ENCODE peak calls at places on chromosomes 2 and 18, in ten cellular contexts. J, T, Y, U, L, R, S, X, K and O are unnamed samples.

GRCh38 chr18:48263913-48264506 is 145.2 kb downstream of the ZBTB7C start:
- DNase-seq in L (no peak), X (no peak), T (no peak), J (no peak), Y (no peak), U (peak), K (no peak), R (no peak), S (no peak), O (no peak)

GRCh38 chr18:9103488-9103887 is 989 bp downstream of the NDUFV2 start:
- DNase-seq in T (no peak), S (no peak), L (no peak), Y (peak), K (peak), U (no peak), R (peak), J (no peak), X (no peak), O (no peak)

GRCh38 chr18:57909620-57910019 is 106.5 kb upstream of the ATP8B1 start:
- DNase-seq in J (no peak), X (no peak), L (no peak), Y (no peak), S (no peak), T (no peak), U (peak), R (no peak), K (peak), O (no peak)

GRCh38 chr2:49914281-49914680 is 760.0 kb upstream of the FSHR start:
- DNase-seq in Y (peak), S (no peak), K (no peak), U (peak), T (no peak), R (peak), J (no peak), L (no peak), X (no peak), O (no peak)

GRCh38 chr2:197857708-197858107 is 53.3 kb downstream of the PLCL1 start:
- DNase-seq in X (no peak), L (no peak), J (no peak), U (no peak), R (no peak), Y (no peak), S (no peak), T (no peak), K (no peak), O (no peak)

GRCh38 chr2:63301481-63301880 is 250.9 kb downstream of the OTX1 start:
- DNase-seq in X (peak), Y (no peak), U (no peak), T (no peak), R (no peak), S (no peak), K (peak), L (no peak), J (no peak), O (no peak)

GRCh38 chr18:2932247-2933181 is 80.4 kb downstream of the LPIN2 start:
- DNase-seq in Y (peak), J (no peak), X (peak), U (peak), T (no peak), S (peak), R (peak), K (peak), L (no peak), O (no peak)

GRCh38 chr2:191638079-191638801 is 39.7 kb upstream of the NABP1 start:
- DNase-seq in S (no peak), T (no peak), J (no peak), U (peak), Y (peak), R (peak), X (no peak), K (no peak), L (no peak), O (no peak)

GRCh38 chr2:10028988-10029874 is 14.1 kb upstream of the KLF11 start:
- DNase-seq in Y (no peak), U (peak), L (peak), R (no peak), J (no peak), X (no peak), T (no peak), S (no peak), K (peak), O (no peak)

GRCh38 chr2:151379191-151379590 is 21.8 kb downstream of the TNFAIP6 start:
- DNase-seq in L (no peak), S (no peak), J (no peak), Y (no peak), U (peak), X (no peak), R (no peak), K (peak), T (no peak), O (no peak)

GRCh38 chr18:49561377-49562193 is at the start of gene LIPG:
- DNase-seq in Y (no peak), U (peak), X (peak), R (peak), K (peak), T (no peak), L (no peak), J (no peak), S (no peak), O (no peak)

GRCh38 chr2:128362889-128363228 is 44.2 kb upstream of the HS6ST1 start:
- DNase-seq in R (no peak), Y (peak), L (no peak), K (peak), S (no peak), J (no peak), T (no peak), X (no peak), U (no peak), O (no peak)

GRCh38 chr2:234488913-234489451 is 7.9 kb downstream of the ARL4C start:
- DNase-seq in K (no peak), J (no peak), S (no peak), R (no peak), U (no peak), L (no peak), T (no peak), Y (no peak), X (no peak), O (no peak)

GRCh38 chr2:119469661-119470297 is 38.1 kb downstream of the TMEM37 start:
- DNase-seq in J (no peak), Y (no peak), K (no peak), X (no peak), T (no peak), S (no peak), R (no peak), L (no peak), U (no peak), O (no peak)

GRCh38 chr18:10351221-10351795 is 103.1 kb upstream of the APCDD1 start:
- DNase-seq in R (no peak), S (no peak), L (no peak), T (no peak), X (no peak), K (no peak), Y (peak), U (no peak), J (no peak), O (no peak)

GRCh38 chr18:66046025-66046602 is 295.3 kb downstream of the CDH7 start:
- DNase-seq in T (no peak), R (no peak), S (no peak), L (no peak), U (no peak), J (no peak), X (no peak), K (no peak), Y (no peak), O (no peak)

GRCh38 chr2:8681786-8682692 is at the start of gene ID2:
- DNase-seq in R (peak), J (peak), L (peak), T (peak), Y (peak), S (peak), X (peak), K (peak), U (peak), O (peak)
- TF ChIP-seq CTCF in R (no peak), J (peak), L (no peak), T (no peak), Y (no peak), S (no peak), X (peak), K (no peak), U (peak), O (no peak)

GRCh38 chr18:41162191-41162590 is 792.8 kb upstream of the PIK3C3 start:
- DNase-seq in L (no peak), Y (no peak), X (no peak), U (no peak), S (no peak), T (no peak), K (no peak), J (no peak), R (no peak), O (no peak)
- TF ChIP-seq CTCF in L (no peak), Y (no peak), X (no peak), U (no peak), S (no peak), T (no peak), K (no peak), J (no peak), R (no peak), O (no peak)

DNA sequence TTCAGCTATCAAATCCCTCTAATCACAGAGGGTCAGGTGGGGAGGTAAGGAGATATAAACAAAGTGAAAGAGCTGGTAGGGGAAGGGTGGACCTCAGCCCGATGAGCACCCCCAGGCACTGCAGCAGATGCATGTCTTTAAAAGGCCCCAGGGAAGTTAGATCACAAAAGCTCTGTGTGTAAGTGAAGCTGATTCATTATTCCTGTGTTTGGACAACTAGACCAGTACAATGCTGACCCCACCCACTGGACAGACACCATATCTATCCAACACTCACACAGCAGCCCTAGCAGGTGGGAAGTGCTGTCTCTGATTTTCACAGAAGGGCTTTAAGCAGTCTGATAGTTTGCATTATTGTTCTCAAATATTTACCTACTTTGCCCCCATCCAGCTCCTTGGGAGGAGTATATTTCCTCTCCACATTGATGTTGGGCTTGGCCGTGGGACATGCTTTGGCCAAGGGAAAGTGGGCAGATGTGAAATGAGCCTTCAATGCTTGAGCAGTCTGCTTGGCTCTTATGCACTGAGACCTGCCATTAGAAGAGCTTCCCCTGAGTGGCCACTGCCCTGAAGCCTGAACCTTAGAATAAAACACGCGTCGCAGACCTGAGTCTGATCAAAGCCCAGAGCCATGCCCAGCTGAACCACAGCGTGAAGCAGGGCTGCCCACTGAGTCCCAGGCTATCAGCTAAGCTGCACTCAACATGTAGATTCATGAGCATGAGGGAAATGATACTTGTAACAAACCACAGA is 111.4 kb downstream of the COPS8 start:
- DNase-seq in R (peak), J (no peak), L (no peak), Y (no peak), S (peak), K (peak), X (no peak), U (peak), T (no peak), O (no peak)
- TF ChIP-seq CTCF in R (no peak), J (no peak), L (no peak), Y (no peak), S (no peak), K (no peak), X (no peak), U (no peak), T (no peak), O (no peak)

GRCh38 chr2:231297108-231297908 is 98.2 kb upstream of the B3GNT7 start:
- DNase-seq in K (peak), L (peak), J (no peak), U (peak), X (peak), S (peak), R (peak), Y (peak), T (peak), O (no peak)
- TF ChIP-seq CTCF in K (peak), L (peak), J (peak), U (peak), X (peak), S (peak), R (peak), Y (peak), T (peak), O (no peak)

DNA sequence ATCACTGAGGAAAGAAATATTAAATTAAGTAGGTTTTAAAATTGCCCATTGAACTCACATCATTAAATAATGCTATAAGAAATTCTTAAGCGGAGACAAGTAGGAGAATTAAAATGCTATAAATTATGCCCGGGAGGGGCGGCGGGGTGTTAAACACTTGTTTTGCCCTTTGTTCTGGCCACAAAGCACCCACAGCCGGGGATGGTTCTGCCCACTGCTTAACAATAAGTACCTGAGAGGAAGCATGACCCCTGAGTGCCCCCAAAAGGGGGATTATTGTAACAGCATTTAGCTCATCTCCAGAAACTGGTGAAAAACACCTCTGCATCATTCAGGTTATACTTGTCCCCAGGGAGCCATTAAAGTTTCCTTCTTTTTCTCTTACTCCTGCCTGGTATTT is 332.7 kb upstream of the POU3F3 start:
- DNase-seq in R (no peak), X (no peak), L (no peak), U (no peak), T (no peak), S (no peak), Y (no peak), J (no peak), K (no peak), O (no peak)
- TF ChIP-seq CTCF in R (no peak), X (no peak), L (no peak), U (no peak), T (no peak), S (no peak), Y (no peak), J (no peak), K (no peak), O (no peak)

GRCh38 chr2:113284481-113284880 is 5.8 kb upstream of the PAX8 start:
- DNase-seq in K (peak), Y (peak), S (no peak), T (no peak), L (no peak), R (no peak), X (no peak), U (peak), J (no peak), O (no peak)

GRCh38 chr2:113281920-113282746 is 3.4 kb upstream of the PAX8 start:
- DNase-seq in S (no peak), K (peak), T (no peak), R (no peak), Y (peak), L (no peak), U (no peak), X (no peak), J (no peak), O (no peak)

GRCh38 chr2:113283704-113284284 is 5.1 kb upstream of the PAX8 start:
- DNase-seq in R (peak), L (peak), J (no peak), U (peak), S (peak), Y (peak), K (peak), T (no peak), X (no peak), O (peak)

GRCh38 chr2:113285816-113286215 is 7.1 kb upstream of the PAX8 start:
- DNase-seq in S (no peak), L (no peak), J (no peak), T (no peak), Y (no peak), U (no peak), K (no peak), X (no peak), R (no peak), O (no peak)

GRCh38 chr2:113282747-113283533 is 4.2 kb upstream of the PAX8 start:
- DNase-seq in U (peak), X (no peak), Y (peak), K (peak), L (peak), S (peak), T (no peak), J (no peak), R (peak), O (no peak)
- TF ChIP-seq CTCF in U (peak), X (no peak), Y (peak), K (peak), L (peak), S (no peak), T (no peak), J (peak), R (peak), O (no peak)